ENCODE peak calls at places on chromosomes 11 and 22, in eight cellular contexts. Y is Peyer's patch, L is uterus, J is A549, O is IMR-90, I is transverse colon, U is body of pancreas, A is endothelial cell of umbilical vein. Z is an unnamed sample.

GRCh38 chr11:86676533-86677154 is 4.2 kb upstream of the ME3 start:
- DNase-seq in Y (no peak), L (no peak), J (no peak), O (no peak), I (no peak), U (no peak), A (no peak), Z (no peak)

GRCh38 chr11:19929655-19930054 is 217.0 kb downstream of the NAV2 start:
- DNase-seq in Y (no peak), L (no peak), J (no peak), O (peak; percentile 63), I (no peak), U (no peak), A (peak; percentile 12), Z (no peak)

GRCh38 chr11:84476581-84476980 is 1150.6 kb downstream of the DLG2 start:
- DNase-seq in Y (no peak), L (no peak), J (no peak), O (no peak), I (no peak), U (no peak), A (no peak), Z (no peak)

GRCh38 chr11:130999992-131000770 is 83.9 kb upstream of the SNX19 start:
- DNase-seq in Y (no peak), L (no peak), J (peak; percentile 38), O (peak; percentile 98), I (no peak), U (no peak), A (peak; percentile 80), Z (no peak)

GRCh38 chr11:64202992-64203391 is 3.5 kb upstream of the FERMT3 start:
- DNase-seq in Y (no peak), L (no peak), J (no peak), O (no peak), I (no peak), U (no peak), A (no peak), Z (no peak)

GRCh38 chr22:47036352-47036751 is 273.9 kb downstream of the TBC1D22A start:
- DNase-seq in Y (peak; percentile 46), L (no peak), J (no peak), O (no peak), I (no peak), U (no peak), A (no peak), Z (no peak)

GRCh38 chr11:62127426-62127825 is 3.6 kb downstream of the INCENP start:
- DNase-seq in Y (no peak), L (no peak), J (no peak), O (no peak), I (no peak), U (no peak), A (no peak), Z (no peak)

GRCh38 chr22:33492210-33492651 is 428.0 kb downstream of the LARGE1 start:
- DNase-seq in Y (no peak), L (no peak), J (no peak), O (no peak), I (no peak), U (peak; percentile 16), A (no peak), Z (no peak)

DNA sequence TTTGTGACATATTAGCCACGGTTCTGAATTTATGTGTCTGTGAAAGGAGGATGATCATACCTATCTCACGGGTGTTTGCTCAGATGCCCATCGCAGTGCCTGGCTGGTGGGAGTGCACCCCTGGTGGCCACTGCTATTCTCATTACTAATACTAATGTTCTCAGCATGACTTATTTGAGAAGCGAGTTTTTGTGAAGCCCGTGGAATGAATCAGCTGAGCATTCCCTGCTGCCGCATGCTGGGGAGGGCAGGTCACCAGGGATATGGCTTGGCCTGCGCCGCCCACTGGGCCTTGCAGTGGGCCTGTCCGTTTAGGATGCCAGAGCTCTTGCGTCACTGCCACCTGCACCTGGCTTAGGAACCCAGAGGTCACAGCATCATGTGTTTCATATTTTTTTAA is 16.8 kb downstream of the CTTN start:
- DNase-seq in Y (no peak), L (peak; percentile 50), J (peak; percentile 18), O (peak; percentile 96), I (no peak), U (no peak), A (no peak), Z (no peak)
- TF ChIP-seq CTCF in Y (no peak), L (no peak), J (peak; percentile 10), O (peak; percentile 73), I (no peak), U (no peak), A (peak; percentile 8), Z (no peak)

GRCh38 chr11:9616042-9616640 is 42.7 kb downstream of the WEE1 start:
- DNase-seq in Y (no peak), L (no peak), J (no peak), O (peak; percentile 59), I (no peak), U (no peak), A (peak; percentile 12), Z (peak; percentile 34)

GRCh38 chr11:9615031-9615451 is 41.6 kb downstream of the WEE1 start:
- DNase-seq in Y (no peak), L (no peak), J (no peak), O (peak; percentile 13), I (no peak), U (no peak), A (no peak), Z (peak; percentile 81)

GRCh38 chr11:9609841-9610240 is 36.4 kb downstream of the WEE1 start:
- DNase-seq in Y (no peak), L (no peak), J (no peak), O (no peak), I (no peak), U (no peak), A (no peak), Z (no peak)

GRCh38 chr11:9613830-9614762 is 40.6 kb downstream of the WEE1 start:
- DNase-seq in Y (peak; percentile 93), L (peak; percentile 88), J (peak; percentile 84), O (peak; percentile 75), I (peak; percentile 91), U (peak; percentile 89), A (peak; percentile 88), Z (peak; percentile 74)

DNA sequence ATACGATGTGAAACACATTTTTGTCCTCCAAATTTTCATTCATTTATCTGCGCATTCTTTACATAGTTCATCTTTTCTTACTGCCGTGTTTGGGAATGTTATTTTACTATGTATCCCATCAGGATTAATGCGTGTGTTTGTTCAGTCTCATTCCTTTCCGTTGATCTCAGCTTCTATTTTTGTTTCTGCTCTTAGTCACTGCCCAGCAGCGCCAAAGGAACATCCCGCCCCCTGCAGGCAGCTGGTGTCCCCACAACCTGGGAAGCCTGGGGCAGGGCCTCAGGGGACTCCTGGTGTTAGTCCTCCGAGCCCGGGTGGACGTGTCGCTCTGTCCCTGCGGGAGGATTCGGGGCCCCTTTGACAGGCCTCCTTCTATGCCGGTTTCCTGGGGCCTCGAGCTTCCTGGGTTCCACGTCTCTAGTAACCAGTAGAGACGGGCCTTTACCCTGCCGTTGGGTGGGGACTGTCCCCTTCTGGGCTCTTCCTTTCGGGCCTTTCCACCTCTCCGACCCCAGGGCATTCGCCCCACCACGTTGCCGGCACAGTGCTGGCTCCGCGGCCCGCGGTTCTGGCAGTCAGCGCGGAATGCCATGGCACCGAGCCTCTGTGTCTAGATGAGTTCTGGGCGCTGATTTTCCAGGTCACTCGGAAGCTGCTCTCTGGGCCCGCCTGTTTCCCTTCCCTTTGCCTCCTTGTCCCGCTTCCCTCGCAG is 39.8 kb downstream of the WEE1 start:
- DNase-seq in Y (peak; percentile 94), L (peak; percentile 94), J (peak; percentile 97), O (peak; percentile 98), I (peak; percentile 95), U (peak; percentile 95), A (peak; percentile 99), Z (peak; percentile 99)
- TF ChIP-seq POLR2A in Y (peak; percentile 56), L (peak; percentile 72), J (no peak), O (peak; percentile 75), I (peak; percentile 73), U (peak; percentile 91), A (no peak), Z (no peak)

GRCh38 chr11:94997437-94997836 is 23.9 kb downstream of the KDM4D start:
- DNase-seq in Y (no peak), L (no peak), J (no peak), O (no peak), I (no peak), U (no peak), A (no peak), Z (no peak)
- TF ChIP-seq CTCF in Y (no peak), L (no peak), J (no peak), O (no peak), I (no peak), U (no peak), A (no peak), Z (no peak)

DNA sequence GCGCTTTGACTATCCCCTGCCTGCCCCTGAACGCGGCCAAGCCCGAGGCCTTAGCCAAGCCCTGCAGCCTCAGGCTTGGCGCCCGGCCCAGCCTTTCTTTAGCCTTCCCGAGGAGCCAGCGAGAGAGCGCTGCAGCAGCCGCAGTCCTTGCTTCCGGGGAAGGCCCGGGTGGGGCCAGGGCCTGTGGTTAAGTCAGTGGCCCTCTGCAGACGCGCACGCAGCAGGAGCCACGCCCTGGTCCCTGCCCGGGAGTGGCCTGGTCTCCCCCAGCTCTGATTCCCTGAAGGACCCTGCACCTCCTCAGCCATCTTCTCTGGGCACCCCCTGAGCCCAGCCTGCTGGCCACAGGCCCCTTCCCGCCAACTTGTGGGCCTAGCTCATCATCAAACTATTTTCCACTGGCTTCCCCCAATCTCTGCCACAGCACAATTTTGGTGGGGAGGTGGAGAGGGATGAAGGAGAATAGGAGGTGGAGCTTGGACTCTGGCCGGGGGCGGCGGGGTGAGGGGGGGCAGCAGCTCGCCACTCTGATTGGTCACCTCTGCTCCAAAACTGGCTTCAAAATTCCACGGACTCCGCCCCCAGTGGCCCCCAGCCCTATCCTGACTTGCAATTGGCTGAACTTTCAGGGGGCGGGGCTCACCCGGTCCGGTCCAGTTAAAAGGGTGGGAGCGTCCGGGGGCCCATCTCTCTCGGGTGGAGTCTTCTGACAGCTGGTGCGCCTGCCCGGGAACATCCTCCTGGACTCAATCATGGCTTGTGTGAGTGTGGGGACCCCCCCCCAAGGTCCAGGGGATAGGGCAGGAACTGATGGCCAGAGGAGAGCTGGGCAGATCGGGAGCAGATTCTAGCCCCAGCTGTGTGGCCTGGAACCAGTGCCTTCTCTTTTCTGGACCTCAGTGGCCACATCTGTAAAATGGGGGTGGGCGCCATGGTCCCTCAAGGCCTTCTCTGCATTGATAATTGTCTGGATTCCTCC is at the start of gene LGALS1:
- DNase-seq in Y (peak; percentile 92), L (peak; percentile 100), J (peak; percentile 65), O (peak; percentile 97), I (peak; percentile 95), U (peak; percentile 91), A (peak; percentile 86), Z (peak; percentile 99)
- TF ChIP-seq POLR2A in Y (no peak), L (peak; percentile 74), J (peak; percentile 64), O (peak; percentile 99), I (peak; percentile 61), U (peak; percentile 35), A (peak; percentile 98), Z (no peak)

DNA sequence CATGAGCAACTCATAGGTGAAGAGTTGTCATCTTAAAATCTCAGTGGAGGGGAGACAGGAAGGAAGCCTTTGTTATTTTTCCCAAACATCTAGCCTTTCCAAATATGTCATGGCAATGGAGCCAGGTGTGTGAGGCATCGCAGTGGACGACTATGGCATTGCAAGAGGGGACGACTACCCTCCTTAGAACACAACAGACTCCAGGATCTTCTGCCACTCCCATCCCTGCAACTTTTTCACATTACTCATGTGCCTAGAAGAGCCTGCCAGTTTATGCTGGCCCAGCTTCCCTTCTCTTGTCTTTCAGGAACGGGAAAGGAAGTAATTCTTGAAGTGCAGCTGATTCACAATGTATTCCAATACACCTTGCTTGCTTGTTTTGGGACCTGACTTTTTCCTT is 1008.4 kb downstream of the OPCML start:
- DNase-seq in Y (no peak), L (no peak), J (no peak), O (no peak), I (no peak), U (no peak), A (no peak), Z (no peak)
- TF ChIP-seq CTCF in Y (no peak), L (no peak), J (no peak), O (no peak), I (no peak), U (no peak), A (no peak), Z (no peak)

Z was measured in lower leg skin.